ENCODE peak calls at places on chromosomes 13 and 19, in six cellular contexts. One of them, this sample, is unnamed. For H3K4me1, the result is how much of the 10 kb centered on the place peaks cover.

GRCh38 chr13:70580825-70581224 is 472.6 kb upstream of the KLHL1 start:
- DNase-seq in HepG2: no peak
- DNase-seq in Panc1: no peak
- DNase-seq in HCT116: no peak
- DNase-seq in K562: no peak
- DNase-seq in SK-N-SH: no peak
- DNase-seq in this sample: no peak

GRCh38 chr19:14183741-14184395 is 22.1 kb downstream of the ADGRL1 start:
- DNase-seq in HCT116: no peak
- DNase-seq in K562: no peak
- DNase-seq in SK-N-SH: peak
- DNase-seq in HepG2: no peak
- DNase-seq in Panc1: no peak
- DNase-seq in this sample: no peak

GRCh38 chr13:20553309-20553708 is 13.6 kb upstream of the IFT88 start:
- DNase-seq in Panc1: no peak
- DNase-seq in K562: no peak
- DNase-seq in SK-N-SH: no peak
- DNase-seq in HepG2: peak
- DNase-seq in HCT116: no peak
- DNase-seq in this sample: no peak

GRCh38 chr13:93745884-93746283 is 519.3 kb downstream of the GPC6 start:
- DNase-seq in Panc1: no peak
- DNase-seq in HepG2: peak
- DNase-seq in K562: no peak
- DNase-seq in SK-N-SH: no peak
- DNase-seq in HCT116: no peak
- DNase-seq in this sample: no peak

GRCh38 chr19:14375055-14375581 is 6.1 kb upstream of the ADGRE5 start:
- DNase-seq in SK-N-SH: no peak
- DNase-seq in HCT116: no peak
- DNase-seq in Panc1: no peak
- DNase-seq in HepG2: no peak
- DNase-seq in K562: peak
- DNase-seq in this sample: no peak

GRCh38 chr13:98406475-98406874 is 170.4 kb downstream of the STK24 start:
- DNase-seq in HepG2: no peak
- DNase-seq in SK-N-SH: no peak
- DNase-seq in Panc1: no peak
- DNase-seq in K562: no peak
- DNase-seq in HCT116: no peak
- DNase-seq in this sample: no peak

GRCh38 chr13:26710166-26710565 is 50.4 kb downstream of the GPR12 start:
- DNase-seq in SK-N-SH: no peak
- DNase-seq in Panc1: no peak
- DNase-seq in K562: no peak
- DNase-seq in HepG2: no peak
- DNase-seq in HCT116: no peak
- DNase-seq in this sample: no peak

GRCh38 chr13:20118268-20119140 is 42.3 kb downstream of the GJA3 start:
- DNase-seq in SK-N-SH: peak
- DNase-seq in HepG2: no peak
- DNase-seq in HCT116: no peak
- DNase-seq in K562: peak
- DNase-seq in Panc1: no peak
- DNase-seq in this sample: no peak

GRCh38 chr13:51746802-51747201 is 57.2 kb downstream of the DHRS12 start:
- DNase-seq in Panc1: no peak
- DNase-seq in HCT116: no peak
- DNase-seq in HepG2: no peak
- DNase-seq in K562: no peak
- DNase-seq in SK-N-SH: no peak
- DNase-seq in this sample: no peak

GRCh38 chr19:14561832-14562351 is 10.0 kb downstream of the NDUFB7 start:
- DNase-seq in SK-N-SH: peak
- DNase-seq in HCT116: no peak
- DNase-seq in Panc1: no peak
- DNase-seq in K562: no peak
- DNase-seq in HepG2: no peak
- DNase-seq in this sample: no peak

GRCh38 chr13:110912651-110913051 is 2.2 kb downstream of the ANKRD10 start:
- DNase-seq in SK-N-SH: no peak
- DNase-seq in K562: no peak
- DNase-seq in HepG2: peak
- DNase-seq in Panc1: no peak
- DNase-seq in HCT116: no peak
- DNase-seq in this sample: no peak

GRCh38 chr13:98813993-98814392 is 61.5 kb upstream of the SLC15A1 start:
- DNase-seq in K562: no peak
- DNase-seq in Panc1: no peak
- DNase-seq in SK-N-SH: no peak
- DNase-seq in HepG2: no peak
- DNase-seq in HCT116: no peak
- DNase-seq in this sample: no peak

GRCh38 chr19:33456845-33457220 is 64.8 kb downstream of the PEPD start:
- DNase-seq in K562: no peak
- DNase-seq in HepG2: no peak
- DNase-seq in HCT116: no peak
- DNase-seq in SK-N-SH: no peak
- DNase-seq in Panc1: no peak
- DNase-seq in this sample: no peak

GRCh38 chr13:77511552-77511951 is 24.0 kb upstream of the SCEL start:
- DNase-seq in HepG2: no peak
- DNase-seq in HCT116: no peak
- DNase-seq in Panc1: no peak
- DNase-seq in K562: no peak
- DNase-seq in SK-N-SH: no peak
- DNase-seq in this sample: no peak

GRCh38 chr19:10084803-10085202 is 1.3 kb upstream of the SHFL start:
- DNase-seq in SK-N-SH: no peak
- DNase-seq in K562: no peak
- DNase-seq in HepG2: no peak
- DNase-seq in HCT116: no peak
- DNase-seq in Panc1: no peak
- DNase-seq in this sample: no peak

GRCh38 chr13:61414686-61415664 is 674 bp downstream of the PCDH20 start:
- DNase-seq in HCT116: no peak
- DNase-seq in K562: no peak
- DNase-seq in Panc1: no peak
- DNase-seq in HepG2: peak
- DNase-seq in SK-N-SH: peak
- DNase-seq in this sample: peak

GRCh38 chr19:6613711-6614110 is 22.8 kb upstream of the CD70 start:
- DNase-seq in SK-N-SH: no peak
- DNase-seq in K562: no peak
- DNase-seq in HCT116: no peak
- DNase-seq in HepG2: no peak
- DNase-seq in Panc1: no peak
- DNase-seq in this sample: no peak

GRCh38 chr13:96958286-96958891 is 35.9 kb downstream of the OXGR1 start:
- DNase-seq in Panc1: no peak
- DNase-seq in SK-N-SH: peak
- DNase-seq in K562: no peak
- DNase-seq in HepG2: peak
- DNase-seq in HCT116: no peak
- DNase-seq in this sample: no peak

GRCh38 chr13:77443511-77443910 is 92.0 kb upstream of the SCEL start:
- DNase-seq in HCT116: no peak
- DNase-seq in Panc1: no peak
- DNase-seq in HepG2: no peak
- DNase-seq in SK-N-SH: no peak
- DNase-seq in K562: no peak
- DNase-seq in this sample: no peak

GRCh38 chr19:7506385-7507328 is 9.2 kb upstream of the ZNF358 start:
- DNase-seq in SK-N-SH: peak
- DNase-seq in HCT116: peak
- DNase-seq in Panc1: peak
- DNase-seq in HepG2: peak
- DNase-seq in K562: peak
- DNase-seq in this sample: peak

GRCh38 chr19:32748497-32748896 is 28.9 kb downstream of the TDRD12 start:
- DNase-seq in SK-N-SH: peak
- DNase-seq in HepG2: peak
- DNase-seq in Panc1: no peak
- DNase-seq in K562: peak
- DNase-seq in HCT116: no peak
- DNase-seq in this sample: peak

GRCh38 chr13:48151343-48151742 is 56.4 kb upstream of the MED4 start:
- DNase-seq in Panc1: no peak
- DNase-seq in SK-N-SH: no peak
- DNase-seq in HCT116: no peak
- DNase-seq in HepG2: no peak
- DNase-seq in K562: no peak
- DNase-seq in this sample: no peak

GRCh38 chr13:103625194-103625593 is 559.0 kb upstream of the SLC10A2 start:
- DNase-seq in HCT116: no peak
- DNase-seq in SK-N-SH: no peak
- DNase-seq in HepG2: no peak
- DNase-seq in K562: no peak
- DNase-seq in Panc1: no peak
- DNase-seq in this sample: no peak

GRCh38 chr19:40444181-40445005 is at the start of gene SERTAD3:
- DNase-seq in K562: peak
- DNase-seq in HCT116: peak
- DNase-seq in SK-N-SH: peak
- DNase-seq in Panc1: no peak
- DNase-seq in HepG2: peak
- DNase-seq in this sample: peak

GRCh38 chr13:47326061-47326460 is 429.2 kb upstream of the HTR2A start:
- DNase-seq in HCT116: no peak
- DNase-seq in K562: no peak
- DNase-seq in SK-N-SH: no peak
- DNase-seq in HepG2: no peak
- DNase-seq in Panc1: no peak
- DNase-seq in this sample: no peak

GRCh38 chr13:94157705-94158218 is 321.7 kb downstream of the DCT start:
- DNase-seq in HCT116: no peak
- DNase-seq in HepG2: no peak
- DNase-seq in SK-N-SH: no peak
- DNase-seq in K562: no peak
- DNase-seq in Panc1: no peak
- DNase-seq in this sample: no peak

GRCh38 chr19:46623915-46624502 is 880 bp downstream of the PTGIR start:
- DNase-seq in K562: no peak
- DNase-seq in Panc1: no peak
- DNase-seq in SK-N-SH: no peak
- DNase-seq in HepG2: no peak
- DNase-seq in HCT116: no peak
- DNase-seq in this sample: no peak
- H3K4me1 ChIP-seq in K562: under half
- H3K4me1 ChIP-seq in Panc1: under half
- H3K4me1 ChIP-seq in SK-N-SH: half or more
- H3K4me1 ChIP-seq in HepG2: under half
- H3K4me1 ChIP-seq in HCT116: under half
- H3K4me1 ChIP-seq in this sample: under half

GRCh38 chr19:1813837-1814217 is 1.8 kb upstream of the ATP8B3 start:
- DNase-seq in HepG2: no peak
- DNase-seq in Panc1: no peak
- DNase-seq in K562: no peak
- DNase-seq in SK-N-SH: no peak
- DNase-seq in HCT116: no peak
- DNase-seq in this sample: no peak
- TF ChIP-seq SIN3A in HepG2: no peak
- TF ChIP-seq SIN3A in Panc1: no peak
- TF ChIP-seq SIN3A in K562: no peak
- TF ChIP-seq SIN3A in SK-N-SH: no peak
- TF ChIP-seq SIN3A in HCT116: no peak
- TF ChIP-seq SIN3A in this sample: no peak

GRCh38 chr19:3699071-3699740 is 1.1 kb downstream of the PIP5K1C start:
- DNase-seq in HCT116: no peak
- DNase-seq in SK-N-SH: peak
- DNase-seq in Panc1: no peak
- DNase-seq in HepG2: no peak
- DNase-seq in K562: peak
- DNase-seq in this sample: no peak
- H3K4me1 ChIP-seq in HCT116: under half
- H3K4me1 ChIP-seq in SK-N-SH: under half
- H3K4me1 ChIP-seq in Panc1: under half
- H3K4me1 ChIP-seq in HepG2: under half
- H3K4me1 ChIP-seq in K562: under half
- H3K4me1 ChIP-seq in this sample: under half

DNA sequence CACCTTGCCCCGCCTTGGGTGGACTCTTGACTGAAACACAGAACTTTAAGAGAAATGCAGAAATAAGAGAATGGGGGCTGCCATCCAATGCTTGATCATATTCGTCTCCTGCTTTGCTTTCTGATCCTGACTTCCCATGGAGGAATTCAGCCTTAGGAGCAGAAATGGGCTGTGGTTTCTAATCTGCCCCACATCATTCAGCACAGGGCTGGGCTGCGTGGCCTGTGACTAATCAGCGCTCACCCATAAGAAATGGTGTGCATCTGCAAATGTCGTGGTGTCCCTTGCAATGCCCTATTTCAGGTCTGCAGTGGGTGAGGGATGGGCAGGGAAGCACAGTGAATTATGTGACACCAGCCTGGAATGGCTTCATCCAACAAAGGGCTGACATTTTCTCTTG is 60.7 kb upstream of the URI1 start:
- DNase-seq in K562: no peak
- DNase-seq in Panc1: no peak
- DNase-seq in HCT116: no peak
- DNase-seq in HepG2: no peak
- DNase-seq in SK-N-SH: no peak
- DNase-seq in this sample: no peak
- TF ChIP-seq SIN3A in K562: no peak
- TF ChIP-seq SIN3A in Panc1: no peak
- TF ChIP-seq SIN3A in HCT116: no peak
- TF ChIP-seq SIN3A in HepG2: no peak
- TF ChIP-seq SIN3A in SK-N-SH: no peak
- TF ChIP-seq SIN3A in this sample: no peak

GRCh38 chr19:28228854-28229253 is 984.1 kb downstream of the UQCRFS1 start:
- DNase-seq in HepG2: no peak
- DNase-seq in K562: no peak
- DNase-seq in HCT116: no peak
- DNase-seq in SK-N-SH: no peak
- DNase-seq in Panc1: no peak
- DNase-seq in this sample: no peak
- H3K4me1 ChIP-seq in HepG2: under half
- H3K4me1 ChIP-seq in K562: under half
- H3K4me1 ChIP-seq in HCT116: under half
- H3K4me1 ChIP-seq in SK-N-SH: under half
- H3K4me1 ChIP-seq in Panc1: under half
- H3K4me1 ChIP-seq in this sample: under half

GRCh38 chr13:104779311-104779710 is 1713.1 kb upstream of the SLC10A2 start:
- DNase-seq in SK-N-SH: no peak
- DNase-seq in Panc1: no peak
- DNase-seq in HCT116: no peak
- DNase-seq in K562: no peak
- DNase-seq in HepG2: no peak
- DNase-seq in this sample: peak
- TF ChIP-seq SIN3A in SK-N-SH: no peak
- TF ChIP-seq SIN3A in Panc1: no peak
- TF ChIP-seq SIN3A in HCT116: no peak
- TF ChIP-seq SIN3A in K562: no peak
- TF ChIP-seq SIN3A in HepG2: no peak
- TF ChIP-seq SIN3A in this sample: no peak

GRCh38 chr19:54660306-54660705 is 2.5 kb upstream of the LILRB4 start:
- DNase-seq in Panc1: no peak
- DNase-seq in HCT116: no peak
- DNase-seq in SK-N-SH: no peak
- DNase-seq in HepG2: no peak
- DNase-seq in K562: no peak
- DNase-seq in this sample: no peak
- H3K4me1 ChIP-seq in Panc1: under half
- H3K4me1 ChIP-seq in HCT116: under half
- H3K4me1 ChIP-seq in SK-N-SH: under half
- H3K4me1 ChIP-seq in HepG2: under half
- H3K4me1 ChIP-seq in K562: under half
- H3K4me1 ChIP-seq in this sample: under half